ENCODE peak calls at places on chromosomes 3 and 15, in six cellular contexts. J is right cardiac atrium, N is left cardiac atrium, S is sciatic nerve, B is Panc1, M is left lobe of liver. O is an unnamed sample.

GRCh38 chr3:110506890-110507289 is 564.7 kb upstream of the NECTIN3 start:
- ATAC-seq in J (no peak), N (no peak), S (no peak), B (no peak), M (no peak), O (no peak)

GRCh38 chr3:142863010-142863787 is 25.7 kb downstream of the PCOLCE2 start:
- ATAC-seq in J (peak; percentile 71), N (no peak), S (peak; percentile 80), B (peak; percentile 82), M (peak; percentile 33), O (peak; percentile 83)

GRCh38 chr15:75153565-75154248 is 48.0 kb upstream of the C15orf39 start:
- ATAC-seq in J (no peak), N (peak; percentile 28), S (no peak), B (no peak), M (peak; percentile 14), O (no peak)

GRCh38 chr15:41203395-41203794 is 27.2 kb downstream of the EXD1 start:
- ATAC-seq in J (no peak), N (no peak), S (no peak), B (no peak), M (no peak), O (no peak)

GRCh38 chr15:38127306-38127731 is 125.3 kb upstream of the SPRED1 start:
- ATAC-seq in J (no peak), N (no peak), S (no peak), B (no peak), M (no peak), O (no peak)

GRCh38 chr3:48184299-48184698 is 3.9 kb downstream of the CDC25A start:
- ATAC-seq in J (no peak), N (no peak), S (no peak), B (no peak), M (no peak), O (no peak)

GRCh38 chr3:14411988-14412387 is 9.6 kb downstream of the SLC6A6 start:
- ATAC-seq in J (no peak), N (no peak), S (no peak), B (no peak), M (no peak), O (no peak)

GRCh38 chr3:172711457-172711800 is 562 bp upstream of the NCEH1 start:
- ATAC-seq in J (peak; percentile 45), N (no peak), S (no peak), B (peak; percentile 29), M (peak; percentile 29), O (no peak)

GRCh38 chr3:121718205-121718846 is 31.2 kb downstream of the GOLGB1 start:
- ATAC-seq in J (no peak), N (no peak), S (no peak), B (no peak), M (no peak), O (no peak)

GRCh38 chr3:134369231-134369741 is 5.0 kb downstream of the AMOTL2 start:
- ATAC-seq in J (no peak), N (no peak), S (no peak), B (no peak), M (no peak), O (no peak)

GRCh38 chr3:16189201-16189600 is 14.7 kb downstream of the GALNT15 start:
- ATAC-seq in J (no peak), N (no peak), S (no peak), B (no peak), M (no peak), O (no peak)

GRCh38 chr15:82918162-82918561 is 34.4 kb downstream of the HOMER2 start:
- ATAC-seq in J (no peak), N (no peak), S (no peak), B (no peak), M (no peak), O (no peak)

GRCh38 chr3:117444175-117444574 is 734.6 kb downstream of the TUSC7 start:
- ATAC-seq in J (no peak), N (no peak), S (no peak), B (no peak), M (no peak), O (no peak)

GRCh38 chr3:99686955-99687612 is 48.7 kb downstream of the COL8A1 start:
- ATAC-seq in J (peak; percentile 69), N (peak; percentile 38), S (peak; percentile 64), B (peak; percentile 84), M (peak; percentile 78), O (no peak)

GRCh38 chr3:193933451-193933850 is 202.5 kb upstream of the HES1 start:
- ATAC-seq in J (no peak), N (no peak), S (no peak), B (no peak), M (no peak), O (no peak)

GRCh38 chr15:67077641-67078215 is 12.3 kb downstream of the SMAD3 start:
- ATAC-seq in J (peak; percentile 10), N (no peak), S (no peak), B (peak; percentile 37), M (no peak), O (no peak)

GRCh38 chr15:33059184-33059583 is 135.3 kb downstream of the FMN1 start:
- ATAC-seq in J (no peak), N (no peak), S (no peak), B (no peak), M (no peak), O (no peak)

GRCh38 chr3:136731274-136731884 is 20.8 kb downstream of the STAG1 start:
- ATAC-seq in J (no peak), N (no peak), S (no peak), B (no peak), M (peak; percentile 47), O (no peak)

GRCh38 chr3:183490211-183490601 is 61.8 kb upstream of the MCF2L2 start:
- ATAC-seq in J (no peak), N (no peak), S (no peak), B (no peak), M (no peak), O (no peak)

GRCh38 chr3:5813521-5813920 is 626.0 kb downstream of the EDEM1 start:
- ATAC-seq in J (no peak), N (no peak), S (no peak), B (no peak), M (no peak), O (no peak)

GRCh38 chr3:60055765-60056164 is 1005.9 kb upstream of the CFAP20DC start:
- ATAC-seq in J (no peak), N (no peak), S (no peak), B (no peak), M (no peak), O (no peak)

GRCh38 chr3:97673357-97673997 is 91.1 kb upstream of the ARL6 start:
- ATAC-seq in J (no peak), N (no peak), S (no peak), B (no peak), M (no peak), O (no peak)

GRCh38 chr15:25803541-25803940 is 59.6 kb downstream of the ATP10A start:
- ATAC-seq in J (no peak), N (no peak), S (no peak), B (no peak), M (no peak), O (no peak)

GRCh38 chr3:134325722-134326121 is 48.5 kb downstream of the AMOTL2 start:
- ATAC-seq in J (peak; percentile 9), N (peak; percentile 28), S (no peak), B (no peak), M (peak; percentile 80), O (no peak)

GRCh38 chr3:66836363-66837152 is 161.5 kb upstream of the KBTBD8 start:
- ATAC-seq in J (no peak), N (no peak), S (no peak), B (no peak), M (peak; percentile 83), O (no peak)

GRCh38 chr3:47002490-47003410 is 23.3 kb downstream of the NBEAL2 start:
- ATAC-seq in J (no peak), N (no peak), S (no peak), B (no peak), M (no peak), O (no peak)

GRCh38 chr15:65275104-65275727 is 11.5 kb downstream of the PARP16 start:
- ATAC-seq in J (no peak), N (no peak), S (no peak), B (no peak), M (no peak), O (peak; percentile 21)

GRCh38 chr3:44184319-44184953 is 57.2 kb upstream of the TOPAZ1 start:
- ATAC-seq in J (no peak), N (no peak), S (no peak), B (no peak), M (no peak), O (no peak)

GRCh38 chr3:46361408-46362283 is 7.7 kb downstream of the CCR2 start:
- ATAC-seq in J (peak; percentile 80), N (no peak), S (peak; percentile 65), B (no peak), M (peak; percentile 55), O (no peak)

O was measured in activated T-helper 17 cell treated with anti-CD3 and anti-CD28 coated beads, Interleukin-2, amount 50 U/mL, for 72 hours.